ENCODE peak calls at places on chromosome 14, in six cellular contexts. One of them, this sample, is unnamed.

GRCh38 chr14:70096866-70097265 is 91.9 kb downstream of the SLC8A3 start:
- DNase-seq in H1: no peak
- DNase-seq in transverse colon: no peak
- DNase-seq in choroid plexus epithelial cell: peak
- DNase-seq in mesothelial cell of epicardium: no peak
- DNase-seq in CD8-positive, alpha-beta T cell: no peak
- DNase-seq in this sample: no peak

GRCh38 chr14:30058401-30058800 is 130.8 kb upstream of the PRKD1 start:
- DNase-seq in H1: no peak
- DNase-seq in CD8-positive, alpha-beta T cell: no peak
- DNase-seq in choroid plexus epithelial cell: peak
- DNase-seq in transverse colon: no peak
- DNase-seq in mesothelial cell of epicardium: no peak
- DNase-seq in this sample: no peak

GRCh38 chr14:80456200-80456599 is 244.9 kb upstream of the DIO2 start:
- DNase-seq in CD8-positive, alpha-beta T cell: no peak
- DNase-seq in transverse colon: no peak
- DNase-seq in mesothelial cell of epicardium: no peak
- DNase-seq in choroid plexus epithelial cell: peak
- DNase-seq in H1: no peak
- DNase-seq in this sample: no peak

GRCh38 chr14:68526420-68527105 is 266.3 kb downstream of the ZFP36L1 start:
- DNase-seq in choroid plexus epithelial cell: no peak
- DNase-seq in CD8-positive, alpha-beta T cell: no peak
- DNase-seq in mesothelial cell of epicardium: no peak
- DNase-seq in transverse colon: no peak
- DNase-seq in H1: no peak
- DNase-seq in this sample: no peak

GRCh38 chr14:59358105-59358504 is 107.1 kb downstream of the GPR135 start:
- DNase-seq in mesothelial cell of epicardium: no peak
- DNase-seq in H1: peak
- DNase-seq in transverse colon: no peak
- DNase-seq in CD8-positive, alpha-beta T cell: no peak
- DNase-seq in choroid plexus epithelial cell: peak
- DNase-seq in this sample: no peak

GRCh38 chr14:103920981-103921854 is 7.0 kb upstream of the TDRD9 start:
- DNase-seq in CD8-positive, alpha-beta T cell: peak
- DNase-seq in H1: peak
- DNase-seq in choroid plexus epithelial cell: peak
- DNase-seq in mesothelial cell of epicardium: peak
- DNase-seq in transverse colon: peak
- DNase-seq in this sample: peak

GRCh38 chr14:58077621-58078020 is 74.4 kb downstream of the ARMH4 start:
- DNase-seq in transverse colon: no peak
- DNase-seq in choroid plexus epithelial cell: peak
- DNase-seq in H1: no peak
- DNase-seq in mesothelial cell of epicardium: no peak
- DNase-seq in CD8-positive, alpha-beta T cell: no peak
- DNase-seq in this sample: no peak

GRCh38 chr14:49977126-49977841 is 84.4 kb downstream of the ARF6 start:
- DNase-seq in CD8-positive, alpha-beta T cell: peak
- DNase-seq in transverse colon: no peak
- DNase-seq in mesothelial cell of epicardium: no peak
- DNase-seq in choroid plexus epithelial cell: no peak
- DNase-seq in H1: no peak
- DNase-seq in this sample: no peak

GRCh38 chr14:92475451-92476187 is 38.0 kb upstream of the RIN3 start:
- DNase-seq in transverse colon: peak
- DNase-seq in choroid plexus epithelial cell: peak
- DNase-seq in mesothelial cell of epicardium: peak
- DNase-seq in CD8-positive, alpha-beta T cell: peak
- DNase-seq in H1: no peak
- DNase-seq in this sample: no peak

GRCh38 chr14:103561381-103562134 is 899 bp downstream of the BAG5 start:
- DNase-seq in transverse colon: no peak
- DNase-seq in CD8-positive, alpha-beta T cell: no peak
- DNase-seq in choroid plexus epithelial cell: peak
- DNase-seq in mesothelial cell of epicardium: peak
- DNase-seq in H1: no peak
- DNase-seq in this sample: no peak

GRCh38 chr14:23153891-23154796 is 29.3 kb downstream of the SLC7A8 start:
- DNase-seq in H1: no peak
- DNase-seq in CD8-positive, alpha-beta T cell: no peak
- DNase-seq in mesothelial cell of epicardium: peak
- DNase-seq in transverse colon: peak
- DNase-seq in choroid plexus epithelial cell: peak
- DNase-seq in this sample: no peak

GRCh38 chr14:100296106-100296651 is 10.1 kb downstream of the SLC25A29 start:
- DNase-seq in transverse colon: no peak
- DNase-seq in mesothelial cell of epicardium: no peak
- DNase-seq in H1: no peak
- DNase-seq in choroid plexus epithelial cell: no peak
- DNase-seq in CD8-positive, alpha-beta T cell: no peak
- DNase-seq in this sample: no peak

GRCh38 chr14:48937796-48938195 is 648.4 kb downstream of the RPS29 start:
- DNase-seq in CD8-positive, alpha-beta T cell: no peak
- DNase-seq in choroid plexus epithelial cell: no peak
- DNase-seq in transverse colon: no peak
- DNase-seq in mesothelial cell of epicardium: no peak
- DNase-seq in H1: no peak
- DNase-seq in this sample: no peak

GRCh38 chr14:40003773-40004172 is 571.5 kb upstream of the FBXO33 start:
- DNase-seq in H1: no peak
- DNase-seq in CD8-positive, alpha-beta T cell: no peak
- DNase-seq in choroid plexus epithelial cell: no peak
- DNase-seq in transverse colon: no peak
- DNase-seq in mesothelial cell of epicardium: no peak
- DNase-seq in this sample: no peak

GRCh38 chr14:77965919-77966435 is 166.1 kb downstream of the ADCK1 start:
- DNase-seq in CD8-positive, alpha-beta T cell: no peak
- DNase-seq in transverse colon: no peak
- DNase-seq in H1: peak
- DNase-seq in mesothelial cell of epicardium: peak
- DNase-seq in choroid plexus epithelial cell: peak
- DNase-seq in this sample: no peak

GRCh38 chr14:65852689-65853088 is 440.2 kb downstream of the FUT8 start:
- DNase-seq in CD8-positive, alpha-beta T cell: no peak
- DNase-seq in transverse colon: no peak
- DNase-seq in choroid plexus epithelial cell: no peak
- DNase-seq in mesothelial cell of epicardium: no peak
- DNase-seq in H1: no peak
- DNase-seq in this sample: no peak

GRCh38 chr14:38143170-38143569 is 64.5 kb upstream of the SSTR1 start:
- DNase-seq in mesothelial cell of epicardium: no peak
- DNase-seq in CD8-positive, alpha-beta T cell: no peak
- DNase-seq in transverse colon: no peak
- DNase-seq in H1: no peak
- DNase-seq in choroid plexus epithelial cell: peak
- DNase-seq in this sample: no peak

GRCh38 chr14:65879218-65880009 is 466.9 kb downstream of the FUT8 start:
- DNase-seq in CD8-positive, alpha-beta T cell: no peak
- DNase-seq in choroid plexus epithelial cell: peak
- DNase-seq in H1: no peak
- DNase-seq in transverse colon: no peak
- DNase-seq in mesothelial cell of epicardium: no peak
- DNase-seq in this sample: no peak

GRCh38 chr14:43803076-43803689 is 703.9 kb downstream of the FSCB start:
- DNase-seq in choroid plexus epithelial cell: no peak
- DNase-seq in H1: no peak
- DNase-seq in transverse colon: no peak
- DNase-seq in CD8-positive, alpha-beta T cell: no peak
- DNase-seq in mesothelial cell of epicardium: no peak
- DNase-seq in this sample: no peak

GRCh38 chr14:104248203-104249055 is 110.0 kb downstream of the KIF26A start:
- DNase-seq in H1: no peak
- DNase-seq in choroid plexus epithelial cell: no peak
- DNase-seq in transverse colon: no peak
- DNase-seq in mesothelial cell of epicardium: no peak
- DNase-seq in CD8-positive, alpha-beta T cell: peak
- DNase-seq in this sample: no peak

GRCh38 chr14:102554835-102555819 is 37.3 kb upstream of the RCOR1 start:
- DNase-seq in CD8-positive, alpha-beta T cell: peak
- DNase-seq in H1: no peak
- DNase-seq in transverse colon: peak
- DNase-seq in mesothelial cell of epicardium: peak
- DNase-seq in choroid plexus epithelial cell: no peak
- DNase-seq in this sample: no peak

GRCh38 chr14:106508216-106508615 is 981.8 kb downstream of the TMEM121 start:
- DNase-seq in mesothelial cell of epicardium: no peak
- DNase-seq in transverse colon: no peak
- DNase-seq in CD8-positive, alpha-beta T cell: no peak
- DNase-seq in H1: no peak
- DNase-seq in choroid plexus epithelial cell: no peak
- DNase-seq in this sample: no peak

GRCh38 chr14:40859065-40859464 is 747.6 kb upstream of the LRFN5 start:
- DNase-seq in H1: no peak
- DNase-seq in choroid plexus epithelial cell: no peak
- DNase-seq in mesothelial cell of epicardium: no peak
- DNase-seq in transverse colon: no peak
- DNase-seq in CD8-positive, alpha-beta T cell: no peak
- DNase-seq in this sample: no peak

GRCh38 chr14:94127330-94127729 is 2.1 kb downstream of the IFI27L2 start:
- DNase-seq in mesothelial cell of epicardium: no peak
- DNase-seq in choroid plexus epithelial cell: no peak
- DNase-seq in transverse colon: no peak
- DNase-seq in CD8-positive, alpha-beta T cell: peak
- DNase-seq in H1: no peak
- DNase-seq in this sample: no peak

GRCh38 chr14:94128216-94128839 is 1.1 kb downstream of the IFI27L2 start:
- DNase-seq in choroid plexus epithelial cell: no peak
- DNase-seq in H1: no peak
- DNase-seq in mesothelial cell of epicardium: no peak
- DNase-seq in transverse colon: no peak
- DNase-seq in CD8-positive, alpha-beta T cell: peak
- DNase-seq in this sample: no peak

GRCh38 chr14:94129758-94130414 is 482 bp upstream of the IFI27L2 start:
- DNase-seq in transverse colon: no peak
- DNase-seq in CD8-positive, alpha-beta T cell: peak
- DNase-seq in H1: no peak
- DNase-seq in choroid plexus epithelial cell: peak
- DNase-seq in mesothelial cell of epicardium: no peak
- DNase-seq in this sample: no peak

GRCh38 chr14:94126800-94127199 is 2.6 kb downstream of the IFI27L2 start:
- DNase-seq in H1: no peak
- DNase-seq in transverse colon: no peak
- DNase-seq in mesothelial cell of epicardium: no peak
- DNase-seq in CD8-positive, alpha-beta T cell: peak
- DNase-seq in choroid plexus epithelial cell: no peak
- DNase-seq in this sample: no peak

GRCh38 chr14:94129111-94129757 is at the start of gene IFI27L2:
- DNase-seq in choroid plexus epithelial cell: peak
- DNase-seq in H1: peak
- DNase-seq in mesothelial cell of epicardium: no peak
- DNase-seq in CD8-positive, alpha-beta T cell: peak
- DNase-seq in transverse colon: peak
- DNase-seq in this sample: peak
- TF ChIP-seq CTCF in choroid plexus epithelial cell: peak
- TF ChIP-seq CTCF in H1: peak
- TF ChIP-seq CTCF in mesothelial cell of epicardium: peak
- TF ChIP-seq CTCF in CD8-positive, alpha-beta T cell: no peak
- TF ChIP-seq CTCF in transverse colon: peak
- TF ChIP-seq CTCF in this sample: no peak

DNA sequence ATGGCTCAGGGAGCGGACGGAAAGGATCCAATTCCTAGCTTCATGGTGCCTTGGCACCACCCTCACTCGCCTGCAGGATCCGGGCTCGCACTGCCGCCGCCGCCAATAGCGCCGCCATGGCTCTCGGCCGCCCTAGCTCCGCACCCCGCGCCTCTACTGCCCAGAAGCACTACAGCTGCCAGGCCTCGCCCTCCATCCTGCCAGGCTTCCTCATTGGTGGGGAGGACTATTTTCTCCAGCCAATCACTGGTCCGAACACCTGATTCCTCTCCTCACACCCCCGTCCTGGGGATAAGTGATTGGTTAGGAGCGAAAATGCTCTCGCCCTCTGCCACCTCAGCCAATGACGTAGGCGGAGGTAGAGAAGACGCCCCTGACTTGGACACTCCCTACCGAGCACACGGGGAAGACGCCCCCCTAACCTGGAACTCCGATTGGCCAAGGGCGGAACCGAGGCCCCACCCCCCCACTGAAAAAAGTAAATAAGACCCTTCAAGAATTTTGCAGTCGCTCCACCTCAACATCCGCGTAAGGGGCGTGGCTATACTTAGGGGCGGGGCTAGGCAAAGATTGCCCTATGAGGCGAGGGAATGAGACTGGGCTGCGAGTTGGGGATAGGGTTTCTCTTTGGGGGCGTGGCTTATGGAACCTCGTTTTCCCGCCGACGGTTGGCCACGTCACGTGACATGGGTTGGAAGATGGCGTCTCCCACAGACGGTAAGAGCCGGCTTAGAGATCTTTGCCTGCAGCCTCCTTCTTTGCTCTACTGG is at the start of the genes ALDH6A1 and LIN52:
- DNase-seq in CD8-positive, alpha-beta T cell: peak
- DNase-seq in H1: peak
- DNase-seq in transverse colon: peak
- DNase-seq in mesothelial cell of epicardium: peak
- DNase-seq in choroid plexus epithelial cell: peak
- DNase-seq in this sample: peak
- TF ChIP-seq CTCF in CD8-positive, alpha-beta T cell: no peak
- TF ChIP-seq CTCF in H1: no peak
- TF ChIP-seq CTCF in transverse colon: no peak
- TF ChIP-seq CTCF in mesothelial cell of epicardium: no peak
- TF ChIP-seq CTCF in choroid plexus epithelial cell: no peak
- TF ChIP-seq CTCF in this sample: no peak

DNA sequence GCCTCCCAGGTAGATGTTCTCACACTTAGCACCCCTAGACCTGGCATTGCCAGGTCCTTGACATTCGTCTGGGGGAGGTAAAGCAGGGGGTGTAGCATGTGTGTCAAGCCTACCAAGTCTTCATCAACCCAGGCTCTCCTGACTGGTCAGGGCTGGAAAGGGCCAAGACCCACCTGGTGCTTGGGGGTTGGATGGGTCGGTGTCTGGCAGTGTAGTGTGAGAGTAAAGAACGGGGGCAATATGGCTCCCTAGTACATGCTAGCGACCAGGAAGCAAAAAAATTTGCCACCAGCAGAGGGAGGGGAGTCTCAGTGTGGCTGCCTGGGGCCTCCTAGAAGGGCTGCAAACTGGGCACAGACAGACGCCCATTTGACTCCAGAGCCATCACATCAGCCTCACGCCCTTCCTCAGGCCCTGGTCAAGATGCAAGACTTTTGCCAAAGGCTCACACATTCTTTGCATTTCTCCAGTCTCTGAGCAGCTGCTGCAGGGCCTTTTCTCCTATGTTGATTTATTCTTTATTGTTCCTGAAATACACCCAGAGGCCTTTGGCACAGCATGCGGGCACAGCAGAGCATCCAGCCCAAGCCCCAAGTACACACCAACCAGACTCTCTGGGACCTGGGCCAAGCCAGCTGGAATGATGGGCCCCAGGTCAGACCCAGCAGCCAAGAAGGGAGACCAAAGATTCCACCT is 38.3 kb upstream of the PNMA1 start:
- DNase-seq in mesothelial cell of epicardium: no peak
- DNase-seq in transverse colon: peak
- DNase-seq in H1: no peak
- DNase-seq in CD8-positive, alpha-beta T cell: peak
- DNase-seq in choroid plexus epithelial cell: peak
- DNase-seq in this sample: no peak
- TF ChIP-seq CTCF in mesothelial cell of epicardium: no peak
- TF ChIP-seq CTCF in transverse colon: peak
- TF ChIP-seq CTCF in H1: peak
- TF ChIP-seq CTCF in CD8-positive, alpha-beta T cell: peak
- TF ChIP-seq CTCF in choroid plexus epithelial cell: peak
- TF ChIP-seq CTCF in this sample: peak

GRCh38 chr14:105301103-105301914 is 508 bp upstream of the BRF1 start:
- DNase-seq in choroid plexus epithelial cell: peak
- DNase-seq in transverse colon: peak
- DNase-seq in mesothelial cell of epicardium: peak
- DNase-seq in CD8-positive, alpha-beta T cell: peak
- DNase-seq in H1: peak
- DNase-seq in this sample: peak
- TF ChIP-seq CTCF in choroid plexus epithelial cell: no peak
- TF ChIP-seq CTCF in transverse colon: no peak
- TF ChIP-seq CTCF in mesothelial cell of epicardium: no peak
- TF ChIP-seq CTCF in CD8-positive, alpha-beta T cell: no peak
- TF ChIP-seq CTCF in H1: no peak
- TF ChIP-seq CTCF in this sample: no peak

This sample was measured in D721Med.